ENCODE peak calls at places on chromosome 21, in five cellular contexts. G is CD8-positive, alpha-beta memory T cell; R is SK-N-SH; W is psoas muscle; S is WERI-Rb-1. A is an unnamed sample. For H3K9me3, the result is how much of the 10 kb centered on the place peaks cover.

GRCh38 chr21:26892151-26892550 is 46.9 kb upstream of the ADAMTS1 start:
- DNase-seq in G (no peak), R (no peak), W (no peak), S (no peak), A (no peak)

GRCh38 chr21:30408782-30409494 is 13.1 kb downstream of the KRTAP13-1 start:
- DNase-seq in G (no peak), R (peak), W (no peak), S (peak), A (peak)

GRCh38 chr21:37994211-37994610 is 78.0 kb upstream of the KCNJ6 start:
- DNase-seq in G (no peak), R (no peak), W (no peak), S (no peak), A (no peak)

GRCh38 chr21:32382108-32382601 is 10.7 kb downstream of the URB1 start:
- DNase-seq in G (no peak), R (no peak), W (no peak), S (no peak), A (no peak)

GRCh38 chr21:36949171-36950141 is 17.0 kb downstream of the HLCS start:
- DNase-seq in G (no peak), R (no peak), W (no peak), S (peak), A (no peak)

GRCh38 chr21:35664683-35665082 is 395.6 kb downstream of the SETD4 start:
- DNase-seq in G (no peak), R (no peak), W (no peak), S (no peak), A (no peak)

GRCh38 chr21:38809170-38809878 is 3.6 kb downstream of the ETS2 start:
- DNase-seq in G (no peak), R (no peak), W (no peak), S (no peak), A (no peak)

GRCh38 chr21:40841524-40842196 is 5.3 kb downstream of the DSCAM start:
- DNase-seq in G (no peak), R (peak), W (no peak), S (peak), A (peak)

GRCh38 chr21:40689241-40689640 is 157.7 kb downstream of the DSCAM start:
- DNase-seq in G (no peak), R (no peak), W (no peak), S (peak), A (no peak)

GRCh38 chr21:39036581-39036980 is 146.7 kb downstream of the PSMG1 start:
- DNase-seq in G (no peak), R (no peak), W (no peak), S (no peak), A (no peak)

GRCh38 chr21:36964832-36965719 is 1.4 kb downstream of the HLCS start:
- DNase-seq in G (no peak), R (no peak), W (no peak), S (no peak), A (no peak)

GRCh38 chr21:31366825-31367224 is 22.8 kb upstream of the TIAM1 start:
- DNase-seq in G (no peak), R (no peak), W (no peak), S (no peak), A (no peak)

GRCh38 chr21:37580690-37581089 is 214.1 kb downstream of the DYRK1A start:
- DNase-seq in G (no peak), R (no peak), W (no peak), S (no peak), A (no peak)

GRCh38 chr21:17987328-17987727 is 168.2 kb upstream of the C21orf91 start:
- DNase-seq in G (no peak), R (no peak), W (no peak), S (no peak), A (no peak)

GRCh38 chr21:26659181-26659580 is 86.1 kb upstream of the CYYR1 start:
- DNase-seq in G (no peak), R (no peak), W (no peak), S (no peak), A (peak)

GRCh38 chr21:38597436-38597835 is 99.2 kb upstream of the ERG start:
- DNase-seq in G (no peak), R (no peak), W (no peak), S (no peak), A (no peak)

GRCh38 chr21:16455978-16456377 is 726.2 kb downstream of the USP25 start:
- DNase-seq in G (no peak), R (no peak), W (no peak), S (no peak), A (no peak)

GRCh38 chr21:36059823-36060158 is 535 bp downstream of the SETD4 start:
- DNase-seq in G (peak), R (peak), W (peak), S (peak), A (peak)

GRCh38 chr21:23026878-23027277 is 2028.7 kb downstream of the NCAM2 start:
- DNase-seq in G (no peak), R (no peak), W (no peak), S (no peak), A (no peak)

GRCh38 chr21:40337981-40338380 is 470.7 kb downstream of the PCP4 start:
- DNase-seq in G (no peak), R (no peak), W (no peak), S (no peak), A (no peak)

GRCh38 chr21:39385299-39386145 is 36.6 kb upstream of the HMGN1 start:
- DNase-seq in G (no peak), R (peak), W (peak), S (peak), A (peak)

GRCh38 chr21:8988696-8989095 is 1532.7 kb upstream of the TPTE start:
- DNase-seq in G (no peak), R (no peak), W (no peak), S (no peak), A (no peak)

GRCh38 chr21:21232320-21232719 is 234.1 kb downstream of the NCAM2 start:
- DNase-seq in G (no peak), R (peak), W (no peak), S (peak), A (peak)

GRCh38 chr21:29053011-29053553 is 20.4 kb downstream of the CCT8 start:
- DNase-seq in G (no peak), R (no peak), W (no peak), S (no peak), A (no peak)

GRCh38 chr21:31351973-31352372 is 7.9 kb upstream of the TIAM1 start:
- DNase-seq in G (no peak), R (no peak), W (no peak), S (no peak), A (no peak)

GRCh38 chr21:33025106-33025470 is 647 bp upstream of the OLIG2 start:
- DNase-seq in G (no peak), R (peak), W (no peak), S (peak), A (no peak)

GRCh38 chr21:29104239-29104708 is 26.2 kb upstream of the MAP3K7CL start:
- DNase-seq in G (no peak), R (no peak), W (no peak), S (no peak), A (no peak)

GRCh38 chr21:31866077-31866511 is 6.7 kb upstream of the HUNK start:
- DNase-seq in G (peak), R (peak), W (peak), S (peak), A (peak)

GRCh38 chr21:28207776-28208175 is 784.9 kb downstream of the LTN1 start:
- DNase-seq in G (no peak), R (peak), W (no peak), S (no peak), A (peak)

GRCh38 chr21:40658237-40658636 is 188.7 kb downstream of the DSCAM start:
- DNase-seq in G (no peak), R (no peak), W (no peak), S (no peak), A (no peak)

GRCh38 chr21:37338671-37339526 is 27.7 kb upstream of the DYRK1A start:
- DNase-seq in G (no peak), R (peak), W (peak), S (peak), A (peak)

GRCh38 chr21:36980280-36981048 is 14.0 kb upstream of the HLCS start:
- DNase-seq in G (no peak), R (peak), W (peak), S (no peak), A (peak)

GRCh38 chr21:41366522-41367151 is 4.8 kb downstream of the MX2 start:
- DNase-seq in G (no peak), R (no peak), W (peak), S (no peak), A (no peak)

GRCh38 chr21:38995755-38996154 is 187.5 kb downstream of the PSMG1 start:
- DNase-seq in G (no peak), R (no peak), W (no peak), S (no peak), A (no peak)

GRCh38 chr21:44884059-44884458 is 10.6 kb upstream of the PTTG1IP start:
- DNase-seq in G (no peak), R (no peak), W (no peak), S (no peak), A (no peak)

GRCh38 chr21:44878053-44878982 is 4.8 kb upstream of the PTTG1IP start:
- DNase-seq in G (no peak), R (no peak), W (no peak), S (no peak), A (no peak)

GRCh38 chr21:44881586-44881939 is 8.1 kb upstream of the PTTG1IP start:
- DNase-seq in G (no peak), R (peak), W (no peak), S (no peak), A (no peak)

GRCh38 chr21:44883250-44883649 is 9.8 kb upstream of the PTTG1IP start:
- DNase-seq in G (no peak), R (no peak), W (no peak), S (no peak), A (no peak)

DNA sequence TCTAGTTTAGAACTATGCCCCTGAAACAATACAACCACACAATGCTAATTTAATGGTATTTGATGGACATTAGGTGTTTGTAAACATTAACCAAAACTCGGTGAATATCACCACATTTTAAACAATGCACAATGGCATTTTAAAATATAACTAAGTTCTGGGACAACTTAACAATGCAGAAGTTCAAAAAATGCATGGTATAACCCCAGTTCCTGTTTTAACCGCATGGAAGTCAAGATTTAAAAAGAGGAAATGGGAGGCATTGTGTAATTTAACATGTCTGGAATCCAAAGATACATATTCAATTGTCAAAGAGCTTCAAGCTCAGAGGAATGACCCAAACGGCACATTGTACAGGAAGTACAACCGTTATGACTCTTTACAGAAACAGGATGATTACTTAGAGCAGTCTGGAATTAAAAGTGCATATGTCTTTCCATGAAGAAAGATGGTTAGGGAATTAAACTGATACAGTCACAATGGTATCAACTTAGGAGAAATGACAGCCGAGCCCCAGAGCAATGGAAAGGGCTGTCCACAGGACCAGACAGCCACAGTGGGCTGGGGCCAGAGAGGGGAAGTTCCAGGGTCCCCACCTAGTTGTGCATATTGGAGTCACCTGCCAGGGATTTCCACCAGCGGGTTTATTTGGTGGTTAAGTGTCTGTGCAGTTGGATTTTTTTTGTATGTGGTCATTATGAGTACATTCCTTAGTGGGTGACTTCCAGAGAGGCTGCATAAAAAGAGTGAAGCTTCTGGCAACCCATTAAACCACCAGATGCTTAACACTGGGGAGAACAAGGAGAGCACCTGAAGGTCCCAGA is 7.5 kb upstream of the PTTG1IP start:
- DNase-seq in G (no peak), R (no peak), W (no peak), S (no peak), A (no peak)
- H3K4me3 ChIP-seq in G (no peak), R (no peak), W (no peak), S (no peak), A (no peak)

GRCh38 chr21:10641107-10641506 is 119.7 kb downstream of the TPTE start:
- DNase-seq in G (no peak), R (no peak), W (no peak), S (no peak), A (no peak)
- H3K9me3 ChIP-seq in G (under half), R (under half), W (under half), S (under half), A (under half)

GRCh38 chr21:34201001-34201400 is 127.6 kb downstream of the MRPS6 start:
- DNase-seq in G (no peak), R (no peak), W (no peak), S (no peak), A (no peak)
- H3K4me3 ChIP-seq in G (peak), R (no peak), W (peak), S (no peak), A (peak)

GRCh38 chr21:45931397-45931969 is 50.1 kb upstream of the COL6A1 start:
- DNase-seq in G (no peak), R (no peak), W (no peak), S (no peak), A (no peak)

GRCh38 chr21:45934071-45934470 is 47.5 kb upstream of the COL6A1 start:
- DNase-seq in G (no peak), R (no peak), W (no peak), S (no peak), A (no peak)

GRCh38 chr21:45932922-45933502 is 48.6 kb upstream of the COL6A1 start:
- DNase-seq in G (no peak), R (no peak), W (no peak), S (no peak), A (no peak)

GRCh38 chr21:45935628-45936027 is 45.9 kb upstream of the COL6A1 start:
- DNase-seq in G (no peak), R (no peak), W (no peak), S (no peak), A (no peak)

DNA sequence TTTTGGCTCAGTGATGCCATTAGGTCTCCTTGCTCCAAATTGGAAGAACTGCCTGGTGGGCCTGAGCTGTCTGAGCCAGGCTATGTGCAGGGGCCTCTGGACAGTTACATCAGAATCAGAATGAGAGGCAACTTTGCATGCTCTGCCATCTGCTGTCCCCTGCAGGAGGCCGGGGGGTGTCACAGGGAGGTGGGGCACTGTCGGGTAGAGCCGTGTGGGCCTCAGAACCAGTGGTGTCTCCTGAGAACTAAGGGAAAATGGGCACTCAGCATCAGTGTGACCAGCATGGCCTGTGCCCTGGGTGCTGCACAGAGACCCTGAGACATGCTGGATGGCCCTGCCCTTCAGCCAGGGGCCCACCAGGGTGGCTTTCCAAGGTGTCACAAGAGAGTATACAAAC is 47.0 kb upstream of the COL6A1 start:
- DNase-seq in G (no peak), R (no peak), W (no peak), S (no peak), A (no peak)
- H3K9me3 ChIP-seq in G (under half), R (under half), W (under half), S (under half), A (under half)

DNA sequence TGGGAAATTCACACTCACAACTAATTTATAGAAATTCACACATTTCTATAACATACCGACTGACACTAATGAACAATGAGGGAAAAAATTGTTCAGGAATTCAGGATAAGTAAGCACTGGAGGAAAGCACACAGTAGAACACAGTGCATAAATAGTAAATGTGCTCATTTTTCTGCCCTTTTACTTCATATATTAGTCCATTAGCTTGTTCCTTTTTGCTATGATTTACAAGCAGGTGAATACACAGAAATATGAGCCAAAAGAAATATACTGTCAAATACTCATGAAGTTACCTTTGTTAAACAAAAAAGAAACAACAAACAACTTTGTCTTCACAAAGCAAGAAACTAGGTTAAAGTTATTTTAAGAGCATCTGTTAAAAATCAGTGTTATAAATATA is 11.3 kb downstream of the NRIP1 start:
- DNase-seq in G (no peak), R (no peak), W (no peak), S (no peak), A (no peak)
- H3K4me3 ChIP-seq in G (no peak), R (no peak), W (no peak), S (no peak), A (no peak)

DNA sequence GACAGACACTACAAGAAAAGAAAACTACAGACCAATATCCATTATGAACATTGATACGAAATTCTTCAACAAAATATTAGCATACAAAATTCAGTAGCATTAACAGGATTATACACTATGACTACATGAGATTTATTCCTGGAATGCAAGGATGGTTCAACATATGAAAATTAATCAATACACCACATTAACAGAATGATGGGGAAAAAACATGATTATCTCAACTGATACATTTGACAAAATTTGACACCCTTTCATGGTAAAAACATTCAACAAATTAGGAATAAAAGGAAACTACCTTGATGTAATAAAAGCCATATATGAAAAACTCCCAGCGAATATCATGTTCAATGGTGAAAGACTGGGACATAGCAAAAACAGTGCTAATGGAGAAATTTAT is 31.5 kb downstream of the TRPM2 start:
- DNase-seq in G (no peak), R (no peak), W (no peak), S (no peak), A (no peak)
- H3K9me3 ChIP-seq in G (under half), R (under half), W (under half), S (under half), A (under half)

GRCh38 chr21:42655797-42656770 is 2.7 kb downstream of the PDE9A start:
- DNase-seq in G (no peak), R (no peak), W (no peak), S (no peak), A (no peak)

GRCh38 chr21:42656872-42657271 is 3.5 kb downstream of the PDE9A start:
- DNase-seq in G (no peak), R (no peak), W (no peak), S (no peak), A (no peak)

GRCh38 chr21:42653492-42654061 is at the start of gene PDE9A:
- DNase-seq in G (no peak), R (peak), W (peak), S (peak), A (peak)

GRCh38 chr21:42654179-42654912 is 925 bp downstream of the PDE9A start:
- DNase-seq in G (no peak), R (peak), W (no peak), S (peak), A (no peak)

DNA sequence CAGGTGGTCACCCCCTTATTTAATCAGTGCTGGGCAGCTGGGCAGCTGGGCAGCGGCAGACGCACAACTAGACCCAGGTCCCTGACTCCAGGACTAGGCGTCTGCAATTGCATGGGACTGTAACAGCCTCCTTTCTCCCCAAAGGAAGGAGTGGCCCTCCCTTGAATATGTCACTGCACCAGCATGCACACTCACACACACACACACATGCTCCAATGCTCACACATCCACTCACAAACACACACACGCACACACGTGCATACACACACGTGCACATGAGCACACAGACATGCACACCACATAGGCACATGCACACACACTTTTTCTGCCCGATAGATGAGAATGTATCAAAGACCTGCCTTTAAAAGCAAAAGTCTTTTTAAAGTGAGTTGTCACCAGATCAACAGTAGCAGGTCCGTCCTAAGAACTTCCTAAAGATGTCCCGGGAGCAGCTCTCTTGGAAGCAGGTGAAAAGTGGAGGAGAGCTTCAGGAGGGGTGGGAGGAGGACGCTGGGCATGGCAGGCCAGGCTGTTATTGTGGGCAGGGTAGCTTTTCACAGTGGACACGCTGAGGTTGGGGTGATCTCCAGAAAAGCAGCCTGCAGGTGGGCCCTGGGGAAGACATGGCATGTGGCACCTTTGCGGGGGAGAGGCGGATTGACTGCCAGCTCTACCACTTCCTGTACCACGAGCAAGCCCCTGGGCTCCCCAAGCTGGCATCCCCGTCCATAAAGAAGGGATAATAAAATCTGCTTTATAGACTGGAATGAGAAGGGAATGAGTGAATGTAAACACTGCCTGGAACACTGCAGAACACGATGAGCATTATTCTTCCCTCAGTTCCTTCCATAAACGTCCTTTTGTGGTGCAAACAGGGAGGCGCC is 1.7 kb downstream of the PDE9A start:
- DNase-seq in G (no peak), R (no peak), W (no peak), S (no peak), A (no peak)
- H3K4me3 ChIP-seq in G (peak), R (no peak), W (peak), S (peak), A (peak)

A was measured in BE2C.